ENCODE peak calls at places on chromosome 10, in six cellular contexts. E is neural progenitor cell, R is left ventricle myocardium inferior, D is HCT116, C is mammary epithelial cell, V is gastrocnemius medialis. J is an unnamed sample. For H3K4me1, the result is how much of the 10 kb centered on the place peaks cover.

GRCh38 chr10:74206727-74207126 is 55.7 kb downstream of the ADK start:
- DNase-seq in E (no peak), R (no peak), D (no peak), C (peak), V (peak), J (no peak)

GRCh38 chr10:1452777-1453176 is 284.5 kb downstream of the ADARB2 start:
- DNase-seq in E (no peak), R (no peak), D (no peak), C (no peak), V (no peak), J (no peak)

GRCh38 chr10:31099664-31100063 is 68.0 kb upstream of the ZNF438 start:
- DNase-seq in E (no peak), R (no peak), D (peak), C (peak), V (no peak), J (peak)

GRCh38 chr10:82887488-82887887 is 1012.5 kb downstream of the NRG3 start:
- DNase-seq in E (no peak), R (no peak), D (no peak), C (no peak), V (no peak), J (no peak)

GRCh38 chr10:102423372-102423968 is 2.8 kb downstream of the FBXL15 start:
- DNase-seq in E (no peak), R (no peak), D (no peak), C (no peak), V (no peak), J (no peak)

GRCh38 chr10:76882245-76882644 is 755.4 kb downstream of the KCNMA1 start:
- DNase-seq in E (no peak), R (no peak), D (no peak), C (no peak), V (no peak), J (no peak)

GRCh38 chr10:61024801-61025201 is 80.8 kb upstream of the RHOBTB1 start:
- DNase-seq in E (peak), R (no peak), D (no peak), C (no peak), V (no peak), J (no peak)

GRCh38 chr10:98528166-98528784 is 81.5 kb upstream of the HPS1 start:
- DNase-seq in E (no peak), R (no peak), D (no peak), C (no peak), V (no peak), J (no peak)

GRCh38 chr10:129993621-129994020 is 29.5 kb upstream of the EBF3 start:
- DNase-seq in E (no peak), R (no peak), D (no peak), C (peak), V (no peak), J (peak)

GRCh38 chr10:30840386-30841074 is 191.1 kb downstream of the ZNF438 start:
- DNase-seq in E (no peak), R (no peak), D (no peak), C (no peak), V (peak), J (no peak)

GRCh38 chr10:77082601-77083252 is 554.9 kb downstream of the KCNMA1 start:
- DNase-seq in E (peak), R (no peak), D (no peak), C (no peak), V (no peak), J (no peak)

GRCh38 chr10:61397175-61397986 is 55.8 kb downstream of the TMEM26 start:
- DNase-seq in E (no peak), R (no peak), D (no peak), C (peak), V (no peak), J (peak)

GRCh38 chr10:23779287-23779686 is 340.4 kb downstream of the OTUD1 start:
- DNase-seq in E (no peak), R (no peak), D (no peak), C (peak), V (no peak), J (no peak)

GRCh38 chr10:116464257-116464656 is 36.6 kb downstream of the PNLIPRP3 start:
- DNase-seq in E (no peak), R (no peak), D (no peak), C (no peak), V (no peak), J (no peak)

GRCh38 chr10:132551808-132552130 is 14.2 kb downstream of the INPP5A start:
- DNase-seq in E (no peak), R (no peak), D (no peak), C (no peak), V (no peak), J (no peak)

GRCh38 chr10:132550366-132551092 is 12.9 kb downstream of the INPP5A start:
- DNase-seq in E (no peak), R (no peak), D (no peak), C (no peak), V (no peak), J (no peak)

GRCh38 chr10:132549416-132549815 is 11.8 kb downstream of the INPP5A start:
- DNase-seq in E (no peak), R (no peak), D (no peak), C (no peak), V (no peak), J (no peak)

GRCh38 chr10:132548869-132549268 is 11.3 kb downstream of the INPP5A start:
- DNase-seq in E (no peak), R (no peak), D (no peak), C (no peak), V (no peak), J (no peak)

DNA sequence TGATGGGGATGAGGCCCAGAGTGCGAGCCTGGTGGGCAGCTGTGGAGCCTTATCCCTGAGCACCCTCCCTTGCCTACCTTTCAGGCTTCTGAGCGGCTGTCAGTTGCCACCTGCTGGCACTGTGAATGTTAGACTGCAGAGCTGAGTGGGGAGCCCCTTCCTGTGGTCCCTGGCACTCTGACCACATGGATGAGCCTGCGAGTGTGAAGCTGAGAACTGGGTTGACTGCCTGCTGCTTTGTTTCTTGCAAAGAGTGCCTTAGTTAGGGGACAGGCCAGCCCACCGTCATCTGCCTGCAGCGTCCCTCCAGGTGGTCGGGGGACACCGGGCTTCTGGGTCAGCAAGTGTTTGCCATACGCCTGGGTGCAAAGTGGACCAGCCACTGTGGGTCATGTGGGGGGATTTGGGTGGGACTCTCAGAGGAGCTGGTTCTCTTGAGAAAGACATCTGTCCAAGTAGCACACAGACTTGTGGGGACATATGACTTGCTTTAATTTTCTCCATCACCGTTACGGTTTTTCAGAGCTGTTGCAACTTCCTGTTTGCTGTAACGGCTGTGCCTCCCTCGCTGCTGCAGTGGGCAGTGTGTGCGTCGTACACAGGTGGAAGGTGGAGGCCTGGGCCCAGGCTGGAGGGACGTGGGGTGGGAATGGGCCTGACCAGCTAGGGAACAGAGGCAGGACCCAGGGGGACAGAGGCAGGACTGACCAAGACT is 13.7 kb downstream of the INPP5A start:
- DNase-seq in E (no peak), R (no peak), D (no peak), C (no peak), V (no peak), J (no peak)
- H3K4me1 ChIP-seq in E (under half), R (half or more), D (under half), C (under half), V (half or more), J (under half)

DNA sequence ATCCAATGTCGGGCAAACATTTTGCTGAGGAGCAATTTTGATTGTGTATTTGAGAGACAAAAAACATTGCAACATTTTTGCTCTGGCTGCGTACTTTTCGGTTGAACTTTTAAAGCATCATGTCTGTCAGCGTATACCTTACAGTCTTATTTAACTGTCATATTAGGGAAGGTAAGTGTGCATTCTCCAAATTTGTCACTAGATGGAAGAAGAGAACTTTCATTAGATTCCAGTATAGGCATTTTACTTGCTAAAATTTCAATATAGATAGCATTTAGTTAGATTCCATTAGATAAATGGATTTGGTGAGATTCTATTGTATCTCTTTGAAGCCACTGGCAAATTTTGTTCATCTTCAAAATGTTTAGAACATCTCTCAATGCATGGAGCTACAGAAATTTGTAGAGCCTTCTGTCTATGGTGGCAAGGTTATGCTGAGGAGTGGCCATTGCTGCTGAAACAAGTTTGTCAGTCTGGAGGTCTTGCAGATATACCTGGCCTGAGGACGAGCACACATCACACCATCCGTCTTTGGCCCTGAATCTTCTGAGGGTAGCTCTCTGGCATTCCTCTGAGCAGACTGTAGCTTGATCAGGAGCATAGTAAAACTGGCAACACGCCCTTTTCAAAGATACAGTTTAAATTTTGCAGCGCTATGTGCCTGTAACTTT is 437.5 kb upstream of the MBL2 start:
- DNase-seq in E (peak), R (no peak), D (no peak), C (peak), V (no peak), J (peak)
- TF ChIP-seq CTCF in E (peak), R (peak), D (no peak), C (peak), V (no peak), J (peak)

GRCh38 chr10:71837085-71837827 is 13.8 kb downstream of the PSAP start:
- DNase-seq in E (peak), R (no peak), D (no peak), C (peak), V (peak), J (no peak)
- H3K4me1 ChIP-seq in E (half or more), R (half or more), D (under half), C (half or more), V (half or more), J (under half)

DNA sequence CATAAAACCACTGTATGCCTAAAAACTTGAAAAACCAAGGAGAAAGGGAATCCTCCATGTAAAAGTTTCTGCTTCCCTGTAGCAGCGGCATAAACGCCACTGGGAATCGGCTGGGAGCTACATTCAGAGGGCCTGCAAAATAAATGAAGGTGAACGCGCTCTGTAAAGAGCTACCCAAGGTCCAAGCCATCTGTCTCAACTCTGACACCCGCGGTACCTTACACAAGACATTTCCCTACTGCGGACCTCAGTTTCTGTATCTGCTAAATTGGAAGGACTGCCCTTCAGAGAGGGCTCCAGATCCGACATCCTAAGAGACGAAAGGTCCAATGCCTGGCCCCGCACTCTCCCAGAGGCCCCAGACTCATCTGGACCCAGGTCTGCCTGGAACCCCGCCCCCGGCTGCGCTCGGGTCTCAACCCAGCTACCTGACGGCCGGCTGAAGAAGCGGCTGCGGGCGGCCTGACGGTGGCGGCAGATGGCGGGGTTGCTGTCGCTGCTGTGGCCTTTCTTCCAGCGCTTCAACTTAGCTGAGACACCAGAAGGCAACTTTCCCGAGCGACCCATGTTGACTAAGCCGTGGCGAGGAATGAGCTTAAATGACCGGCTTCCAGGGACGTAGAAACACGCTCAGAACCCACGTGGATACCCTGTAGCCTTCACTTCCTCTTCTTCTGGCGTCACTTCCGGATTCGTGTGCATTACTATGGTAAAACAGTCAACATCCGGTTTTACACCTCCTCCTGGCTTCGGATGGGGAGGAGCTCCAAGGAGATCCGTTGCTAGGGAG is at the start of gene RRP12:
- DNase-seq in E (peak), R (peak), D (peak), C (peak), V (peak), J (peak)
- TF ChIP-seq CTCF in E (peak), R (no peak), D (no peak), C (peak), V (no peak), J (peak)

GRCh38 chr10:46317889-46318288 is 31.1 kb downstream of the ANTXRL start:
- DNase-seq in E (no peak), R (no peak), D (no peak), C (no peak), V (no peak), J (no peak)
- H3K4me1 ChIP-seq in E (under half), R (under half), D (under half), C (under half), V (under half), J (under half)

GRCh38 chr10:71461917-71462641 is 65.4 kb downstream of the CDH23 start:
- DNase-seq in E (no peak), R (no peak), D (no peak), C (no peak), V (no peak), J (no peak)
- TF ChIP-seq CTCF in E (no peak), R (no peak), D (no peak), C (no peak), V (no peak), J (no peak)

GRCh38 chr10:26449726-26450125 is 11.6 kb downstream of the APBB1IP start:
- DNase-seq in E (no peak), R (no peak), D (no peak), C (no peak), V (no peak), J (no peak)
- H3K4me1 ChIP-seq in E (under half), R (under half), D (under half), C (under half), V (under half), J (under half)